ENCODE peak calls at places on chromosome X, in ten cellular contexts. One of them, this sample, is unnamed.

GRCh38 chrX:132561483-132561882 is 72.6 kb upstream of the MBNL3 start:
- DNase-seq in GM04503: no peak
- DNase-seq in WTC11: no peak
- DNase-seq in memory B cell: no peak
- DNase-seq in mesothelial cell of epicardium: no peak
- DNase-seq in effector memory CD4-positive, alpha-beta T cell: no peak
- DNase-seq in activated T-helper 2 cell treated with anti-CD3 and anti-CD28 coated beads, Interferon-gamma antibody, Interleukin-2, Interleukin-4, amounts not matched to agents 10 μg/mL and 5 μg/mL and 100 μg/mL, durations not matched to agents 14 hours and 24 hours and 36 hours: no peak
- DNase-seq in naive B cell: no peak
- DNase-seq in GM03348: no peak
- DNase-seq in uterus: no peak
- DNase-seq in this sample: no peak

GRCh38 chrX:46433892-46434291 is 111.3 kb downstream of the ZNF674 start:
- DNase-seq in GM03348: peak
- DNase-seq in mesothelial cell of epicardium: no peak
- DNase-seq in GM04503: peak
- DNase-seq in effector memory CD4-positive, alpha-beta T cell: no peak
- DNase-seq in memory B cell: no peak
- DNase-seq in naive B cell: no peak
- DNase-seq in activated T-helper 2 cell treated with anti-CD3 and anti-CD28 coated beads, Interferon-gamma antibody, Interleukin-2, Interleukin-4, amounts not matched to agents 10 μg/mL and 5 μg/mL and 100 μg/mL, durations not matched to agents 14 hours and 24 hours and 36 hours: no peak
- DNase-seq in WTC11: no peak
- DNase-seq in uterus: no peak
- DNase-seq in this sample: no peak

GRCh38 chrX:150032742-150033141 is 94.5 kb upstream of the EOLA2 start:
- DNase-seq in memory B cell: no peak
- DNase-seq in GM04503: peak
- DNase-seq in effector memory CD4-positive, alpha-beta T cell: no peak
- DNase-seq in naive B cell: no peak
- DNase-seq in activated T-helper 2 cell treated with anti-CD3 and anti-CD28 coated beads, Interferon-gamma antibody, Interleukin-2, Interleukin-4, amounts not matched to agents 10 μg/mL and 5 μg/mL and 100 μg/mL, durations not matched to agents 14 hours and 24 hours and 36 hours: no peak
- DNase-seq in WTC11: no peak
- DNase-seq in uterus: no peak
- DNase-seq in GM03348: peak
- DNase-seq in mesothelial cell of epicardium: no peak
- DNase-seq in this sample: no peak

GRCh38 chrX:43861750-43862149 is 20.5 kb downstream of the MAOB start:
- DNase-seq in effector memory CD4-positive, alpha-beta T cell: no peak
- DNase-seq in activated T-helper 2 cell treated with anti-CD3 and anti-CD28 coated beads, Interferon-gamma antibody, Interleukin-2, Interleukin-4, amounts not matched to agents 10 μg/mL and 5 μg/mL and 100 μg/mL, durations not matched to agents 14 hours and 24 hours and 36 hours: no peak
- DNase-seq in memory B cell: no peak
- DNase-seq in WTC11: no peak
- DNase-seq in mesothelial cell of epicardium: no peak
- DNase-seq in GM04503: no peak
- DNase-seq in naive B cell: no peak
- DNase-seq in uterus: no peak
- DNase-seq in GM03348: no peak
- DNase-seq in this sample: no peak

GRCh38 chrX:20954014-20954413 is 420.2 kb upstream of the CNKSR2 start:
- DNase-seq in GM04503: no peak
- DNase-seq in WTC11: no peak
- DNase-seq in uterus: no peak
- DNase-seq in activated T-helper 2 cell treated with anti-CD3 and anti-CD28 coated beads, Interferon-gamma antibody, Interleukin-2, Interleukin-4, amounts not matched to agents 10 μg/mL and 5 μg/mL and 100 μg/mL, durations not matched to agents 14 hours and 24 hours and 36 hours: no peak
- DNase-seq in GM03348: no peak
- DNase-seq in effector memory CD4-positive, alpha-beta T cell: no peak
- DNase-seq in memory B cell: no peak
- DNase-seq in mesothelial cell of epicardium: no peak
- DNase-seq in naive B cell: no peak
- DNase-seq in this sample: no peak

GRCh38 chrX:153339662-153340061 is 5.7 kb downstream of the ZNF275 start:
- DNase-seq in mesothelial cell of epicardium: no peak
- DNase-seq in GM04503: no peak
- DNase-seq in effector memory CD4-positive, alpha-beta T cell: no peak
- DNase-seq in activated T-helper 2 cell treated with anti-CD3 and anti-CD28 coated beads, Interferon-gamma antibody, Interleukin-2, Interleukin-4, amounts not matched to agents 10 μg/mL and 5 μg/mL and 100 μg/mL, durations not matched to agents 14 hours and 24 hours and 36 hours: no peak
- DNase-seq in memory B cell: no peak
- DNase-seq in WTC11: no peak
- DNase-seq in naive B cell: no peak
- DNase-seq in GM03348: no peak
- DNase-seq in uterus: no peak
- DNase-seq in this sample: no peak

GRCh38 chrX:130413415-130413814 is 11.6 kb downstream of the RBMX2 start:
- DNase-seq in memory B cell: no peak
- DNase-seq in WTC11: no peak
- DNase-seq in GM03348: no peak
- DNase-seq in mesothelial cell of epicardium: no peak
- DNase-seq in GM04503: peak
- DNase-seq in effector memory CD4-positive, alpha-beta T cell: no peak
- DNase-seq in activated T-helper 2 cell treated with anti-CD3 and anti-CD28 coated beads, Interferon-gamma antibody, Interleukin-2, Interleukin-4, amounts not matched to agents 10 μg/mL and 5 μg/mL and 100 μg/mL, durations not matched to agents 14 hours and 24 hours and 36 hours: no peak
- DNase-seq in uterus: no peak
- DNase-seq in naive B cell: no peak
- DNase-seq in this sample: no peak

GRCh38 chrX:85243761-85244410 is at the start of the genes SATL1 and ZNF711:
- DNase-seq in GM04503: no peak
- DNase-seq in effector memory CD4-positive, alpha-beta T cell: no peak
- DNase-seq in activated T-helper 2 cell treated with anti-CD3 and anti-CD28 coated beads, Interferon-gamma antibody, Interleukin-2, Interleukin-4, amounts not matched to agents 10 μg/mL and 5 μg/mL and 100 μg/mL, durations not matched to agents 14 hours and 24 hours and 36 hours: no peak
- DNase-seq in mesothelial cell of epicardium: peak
- DNase-seq in GM03348: peak
- DNase-seq in uterus: peak
- DNase-seq in naive B cell: peak
- DNase-seq in memory B cell: peak
- DNase-seq in WTC11: peak
- DNase-seq in this sample: no peak

GRCh38 chrX:46777971-46778810 is 19.3 kb upstream of the SLC9A7 start:
- DNase-seq in memory B cell: no peak
- DNase-seq in WTC11: no peak
- DNase-seq in mesothelial cell of epicardium: no peak
- DNase-seq in uterus: no peak
- DNase-seq in GM03348: no peak
- DNase-seq in GM04503: no peak
- DNase-seq in activated T-helper 2 cell treated with anti-CD3 and anti-CD28 coated beads, Interferon-gamma antibody, Interleukin-2, Interleukin-4, amounts not matched to agents 10 μg/mL and 5 μg/mL and 100 μg/mL, durations not matched to agents 14 hours and 24 hours and 36 hours: no peak
- DNase-seq in effector memory CD4-positive, alpha-beta T cell: no peak
- DNase-seq in naive B cell: no peak
- DNase-seq in this sample: no peak

GRCh38 chrX:131728295-131729145 is 184.6 kb downstream of the OR13H1 start:
- DNase-seq in memory B cell: no peak
- DNase-seq in GM04503: peak
- DNase-seq in WTC11: peak
- DNase-seq in effector memory CD4-positive, alpha-beta T cell: no peak
- DNase-seq in naive B cell: peak
- DNase-seq in activated T-helper 2 cell treated with anti-CD3 and anti-CD28 coated beads, Interferon-gamma antibody, Interleukin-2, Interleukin-4, amounts not matched to agents 10 μg/mL and 5 μg/mL and 100 μg/mL, durations not matched to agents 14 hours and 24 hours and 36 hours: no peak
- DNase-seq in mesothelial cell of epicardium: no peak
- DNase-seq in GM03348: no peak
- DNase-seq in uterus: peak
- DNase-seq in this sample: peak

GRCh38 chrX:17527135-17527701 is 152.2 kb downstream of the NHS start:
- DNase-seq in mesothelial cell of epicardium: no peak
- DNase-seq in naive B cell: no peak
- DNase-seq in WTC11: no peak
- DNase-seq in activated T-helper 2 cell treated with anti-CD3 and anti-CD28 coated beads, Interferon-gamma antibody, Interleukin-2, Interleukin-4, amounts not matched to agents 10 μg/mL and 5 μg/mL and 100 μg/mL, durations not matched to agents 14 hours and 24 hours and 36 hours: no peak
- DNase-seq in effector memory CD4-positive, alpha-beta T cell: no peak
- DNase-seq in memory B cell: no peak
- DNase-seq in GM03348: no peak
- DNase-seq in uterus: no peak
- DNase-seq in GM04503: no peak
- DNase-seq in this sample: no peak

GRCh38 chrX:152418025-152418424 is 33.1 kb downstream of the GABRA3 start:
- DNase-seq in GM03348: no peak
- DNase-seq in GM04503: no peak
- DNase-seq in mesothelial cell of epicardium: no peak
- DNase-seq in activated T-helper 2 cell treated with anti-CD3 and anti-CD28 coated beads, Interferon-gamma antibody, Interleukin-2, Interleukin-4, amounts not matched to agents 10 μg/mL and 5 μg/mL and 100 μg/mL, durations not matched to agents 14 hours and 24 hours and 36 hours: no peak
- DNase-seq in memory B cell: no peak
- DNase-seq in WTC11: no peak
- DNase-seq in naive B cell: no peak
- DNase-seq in effector memory CD4-positive, alpha-beta T cell: no peak
- DNase-seq in uterus: no peak
- DNase-seq in this sample: no peak

GRCh38 chrX:19640693-19641374 is 125.5 kb upstream of the MAP3K15 start:
- DNase-seq in uterus: no peak
- DNase-seq in GM04503: no peak
- DNase-seq in effector memory CD4-positive, alpha-beta T cell: no peak
- DNase-seq in activated T-helper 2 cell treated with anti-CD3 and anti-CD28 coated beads, Interferon-gamma antibody, Interleukin-2, Interleukin-4, amounts not matched to agents 10 μg/mL and 5 μg/mL and 100 μg/mL, durations not matched to agents 14 hours and 24 hours and 36 hours: no peak
- DNase-seq in memory B cell: no peak
- DNase-seq in naive B cell: no peak
- DNase-seq in GM03348: no peak
- DNase-seq in WTC11: no peak
- DNase-seq in mesothelial cell of epicardium: no peak
- DNase-seq in this sample: no peak

GRCh38 chrX:7077241-7077909 is 70.1 kb upstream of the STS start:
- DNase-seq in WTC11: no peak
- DNase-seq in GM03348: no peak
- DNase-seq in mesothelial cell of epicardium: no peak
- DNase-seq in memory B cell: no peak
- DNase-seq in naive B cell: no peak
- DNase-seq in GM04503: no peak
- DNase-seq in activated T-helper 2 cell treated with anti-CD3 and anti-CD28 coated beads, Interferon-gamma antibody, Interleukin-2, Interleukin-4, amounts not matched to agents 10 μg/mL and 5 μg/mL and 100 μg/mL, durations not matched to agents 14 hours and 24 hours and 36 hours: no peak
- DNase-seq in effector memory CD4-positive, alpha-beta T cell: no peak
- DNase-seq in uterus: no peak
- DNase-seq in this sample: no peak

GRCh38 chrX:11629593-11630211 is 36.0 kb downstream of the ARHGAP6 start:
- DNase-seq in uterus: peak
- DNase-seq in naive B cell: no peak
- DNase-seq in effector memory CD4-positive, alpha-beta T cell: no peak
- DNase-seq in GM03348: peak
- DNase-seq in memory B cell: no peak
- DNase-seq in activated T-helper 2 cell treated with anti-CD3 and anti-CD28 coated beads, Interferon-gamma antibody, Interleukin-2, Interleukin-4, amounts not matched to agents 10 μg/mL and 5 μg/mL and 100 μg/mL, durations not matched to agents 14 hours and 24 hours and 36 hours: no peak
- DNase-seq in mesothelial cell of epicardium: no peak
- DNase-seq in WTC11: no peak
- DNase-seq in GM04503: peak
- DNase-seq in this sample: no peak

GRCh38 chrX:1205681-1206611 is 6.5 kb downstream of the CRLF2 start:
- DNase-seq in naive B cell: peak
- DNase-seq in activated T-helper 2 cell treated with anti-CD3 and anti-CD28 coated beads, Interferon-gamma antibody, Interleukin-2, Interleukin-4, amounts not matched to agents 10 μg/mL and 5 μg/mL and 100 μg/mL, durations not matched to agents 14 hours and 24 hours and 36 hours: peak
- DNase-seq in uterus: no peak
- DNase-seq in WTC11: no peak
- DNase-seq in GM04503: peak
- DNase-seq in effector memory CD4-positive, alpha-beta T cell: no peak
- DNase-seq in mesothelial cell of epicardium: no peak
- DNase-seq in GM03348: peak
- DNase-seq in memory B cell: peak
- DNase-seq in this sample: peak

GRCh38 chrX:96140796-96141195 is 543.8 kb upstream of the DIAPH2 start:
- DNase-seq in memory B cell: no peak
- DNase-seq in mesothelial cell of epicardium: no peak
- DNase-seq in effector memory CD4-positive, alpha-beta T cell: no peak
- DNase-seq in GM03348: no peak
- DNase-seq in uterus: no peak
- DNase-seq in WTC11: no peak
- DNase-seq in naive B cell: no peak
- DNase-seq in activated T-helper 2 cell treated with anti-CD3 and anti-CD28 coated beads, Interferon-gamma antibody, Interleukin-2, Interleukin-4, amounts not matched to agents 10 μg/mL and 5 μg/mL and 100 μg/mL, durations not matched to agents 14 hours and 24 hours and 36 hours: no peak
- DNase-seq in GM04503: no peak
- DNase-seq in this sample: no peak

GRCh38 chrX:109360301-109360700 is 121.6 kb downstream of the GUCY2F start:
- DNase-seq in memory B cell: no peak
- DNase-seq in mesothelial cell of epicardium: no peak
- DNase-seq in GM03348: no peak
- DNase-seq in GM04503: no peak
- DNase-seq in activated T-helper 2 cell treated with anti-CD3 and anti-CD28 coated beads, Interferon-gamma antibody, Interleukin-2, Interleukin-4, amounts not matched to agents 10 μg/mL and 5 μg/mL and 100 μg/mL, durations not matched to agents 14 hours and 24 hours and 36 hours: no peak
- DNase-seq in naive B cell: no peak
- DNase-seq in effector memory CD4-positive, alpha-beta T cell: no peak
- DNase-seq in uterus: no peak
- DNase-seq in WTC11: no peak
- DNase-seq in this sample: no peak

GRCh38 chrX:18146954-18147353 is 73.7 kb downstream of the BEND2 start:
- DNase-seq in effector memory CD4-positive, alpha-beta T cell: no peak
- DNase-seq in naive B cell: no peak
- DNase-seq in activated T-helper 2 cell treated with anti-CD3 and anti-CD28 coated beads, Interferon-gamma antibody, Interleukin-2, Interleukin-4, amounts not matched to agents 10 μg/mL and 5 μg/mL and 100 μg/mL, durations not matched to agents 14 hours and 24 hours and 36 hours: no peak
- DNase-seq in GM04503: no peak
- DNase-seq in mesothelial cell of epicardium: no peak
- DNase-seq in WTC11: peak
- DNase-seq in memory B cell: no peak
- DNase-seq in GM03348: peak
- DNase-seq in uterus: no peak
- DNase-seq in this sample: no peak

GRCh38 chrX:20181563-20182329 is 40.1 kb upstream of the EIF1AX start:
- DNase-seq in memory B cell: no peak
- DNase-seq in mesothelial cell of epicardium: no peak
- DNase-seq in naive B cell: no peak
- DNase-seq in effector memory CD4-positive, alpha-beta T cell: no peak
- DNase-seq in WTC11: no peak
- DNase-seq in GM04503: no peak
- DNase-seq in uterus: no peak
- DNase-seq in activated T-helper 2 cell treated with anti-CD3 and anti-CD28 coated beads, Interferon-gamma antibody, Interleukin-2, Interleukin-4, amounts not matched to agents 10 μg/mL and 5 μg/mL and 100 μg/mL, durations not matched to agents 14 hours and 24 hours and 36 hours: no peak
- DNase-seq in GM03348: no peak
- DNase-seq in this sample: no peak

GRCh38 chrX:40908026-40908425 is 172.7 kb upstream of the MED14 start:
- DNase-seq in uterus: no peak
- DNase-seq in naive B cell: no peak
- DNase-seq in memory B cell: no peak
- DNase-seq in mesothelial cell of epicardium: no peak
- DNase-seq in activated T-helper 2 cell treated with anti-CD3 and anti-CD28 coated beads, Interferon-gamma antibody, Interleukin-2, Interleukin-4, amounts not matched to agents 10 μg/mL and 5 μg/mL and 100 μg/mL, durations not matched to agents 14 hours and 24 hours and 36 hours: no peak
- DNase-seq in effector memory CD4-positive, alpha-beta T cell: no peak
- DNase-seq in WTC11: no peak
- DNase-seq in GM04503: no peak
- DNase-seq in GM03348: no peak
- DNase-seq in this sample: no peak

GRCh38 chrX:124665878-124666425 is 319.6 kb downstream of the SH2D1A start:
- DNase-seq in naive B cell: no peak
- DNase-seq in memory B cell: no peak
- DNase-seq in effector memory CD4-positive, alpha-beta T cell: no peak
- DNase-seq in uterus: no peak
- DNase-seq in GM04503: no peak
- DNase-seq in activated T-helper 2 cell treated with anti-CD3 and anti-CD28 coated beads, Interferon-gamma antibody, Interleukin-2, Interleukin-4, amounts not matched to agents 10 μg/mL and 5 μg/mL and 100 μg/mL, durations not matched to agents 14 hours and 24 hours and 36 hours: no peak
- DNase-seq in mesothelial cell of epicardium: no peak
- DNase-seq in WTC11: no peak
- DNase-seq in GM03348: no peak
- DNase-seq in this sample: no peak

GRCh38 chrX:38278682-38279081 is 48.6 kb downstream of the RPGR start:
- DNase-seq in GM03348: no peak
- DNase-seq in effector memory CD4-positive, alpha-beta T cell: no peak
- DNase-seq in memory B cell: no peak
- DNase-seq in mesothelial cell of epicardium: no peak
- DNase-seq in GM04503: peak
- DNase-seq in uterus: no peak
- DNase-seq in WTC11: no peak
- DNase-seq in activated T-helper 2 cell treated with anti-CD3 and anti-CD28 coated beads, Interferon-gamma antibody, Interleukin-2, Interleukin-4, amounts not matched to agents 10 μg/mL and 5 μg/mL and 100 μg/mL, durations not matched to agents 14 hours and 24 hours and 36 hours: no peak
- DNase-seq in naive B cell: no peak
- DNase-seq in this sample: no peak

GRCh38 chrX:17592117-17592516 is 145.2 kb upstream of the SCML1 start:
- DNase-seq in WTC11: no peak
- DNase-seq in naive B cell: no peak
- DNase-seq in effector memory CD4-positive, alpha-beta T cell: no peak
- DNase-seq in activated T-helper 2 cell treated with anti-CD3 and anti-CD28 coated beads, Interferon-gamma antibody, Interleukin-2, Interleukin-4, amounts not matched to agents 10 μg/mL and 5 μg/mL and 100 μg/mL, durations not matched to agents 14 hours and 24 hours and 36 hours: no peak
- DNase-seq in GM03348: no peak
- DNase-seq in mesothelial cell of epicardium: no peak
- DNase-seq in GM04503: no peak
- DNase-seq in memory B cell: no peak
- DNase-seq in uterus: no peak
- DNase-seq in this sample: no peak

GRCh38 chrX:13774696-13775095 is 40.1 kb downstream of the OFD1 start:
- DNase-seq in uterus: no peak
- DNase-seq in effector memory CD4-positive, alpha-beta T cell: no peak
- DNase-seq in naive B cell: no peak
- DNase-seq in mesothelial cell of epicardium: no peak
- DNase-seq in activated T-helper 2 cell treated with anti-CD3 and anti-CD28 coated beads, Interferon-gamma antibody, Interleukin-2, Interleukin-4, amounts not matched to agents 10 μg/mL and 5 μg/mL and 100 μg/mL, durations not matched to agents 14 hours and 24 hours and 36 hours: no peak
- DNase-seq in GM03348: no peak
- DNase-seq in GM04503: no peak
- DNase-seq in memory B cell: no peak
- DNase-seq in WTC11: no peak
- DNase-seq in this sample: no peak

GRCh38 chrX:120752431-120753128 is 122.7 kb upstream of the C1GALT1C1 start:
- DNase-seq in GM03348: no peak
- DNase-seq in GM04503: no peak
- DNase-seq in uterus: peak
- DNase-seq in effector memory CD4-positive, alpha-beta T cell: no peak
- DNase-seq in naive B cell: no peak
- DNase-seq in memory B cell: no peak
- DNase-seq in activated T-helper 2 cell treated with anti-CD3 and anti-CD28 coated beads, Interferon-gamma antibody, Interleukin-2, Interleukin-4, amounts not matched to agents 10 μg/mL and 5 μg/mL and 100 μg/mL, durations not matched to agents 14 hours and 24 hours and 36 hours: no peak
- DNase-seq in WTC11: no peak
- DNase-seq in mesothelial cell of epicardium: no peak
- DNase-seq in this sample: no peak

This sample was measured in glomerular endothelial cell.